ENCODE peak calls at places on chromosome 6, in six cellular contexts. One of them, this sample, is unnamed.

GRCh38 chr6:28322661-28323060 is 13.3 kb downstream of the ZSCAN31 start:
- DNase-seq in T-helper 17 cell: no peak
- DNase-seq in activated CD4-positive, CD25-positive, alpha-beta regulatory T cell: no peak
- DNase-seq in nucleus accumbens: no peak
- DNase-seq in NCI-H446 treated with DMSO at 0.1 percent for 48 hours: no peak
- DNase-seq in NCI-H1092 treated with DMSO at 0.1 percent for 48 hours: no peak
- DNase-seq in this sample: no peak

GRCh38 chr6:93407186-93407585 is 12.2 kb downstream of the EPHA7 start:
- DNase-seq in T-helper 17 cell: no peak
- DNase-seq in activated CD4-positive, CD25-positive, alpha-beta regulatory T cell: no peak
- DNase-seq in nucleus accumbens: no peak
- DNase-seq in NCI-H446 treated with DMSO at 0.1 percent for 48 hours: peak
- DNase-seq in NCI-H1092 treated with DMSO at 0.1 percent for 48 hours: peak
- DNase-seq in this sample: no peak

GRCh38 chr6:108254436-108255410 is 6.1 kb downstream of the SNX3 start:
- DNase-seq in T-helper 17 cell: no peak
- DNase-seq in activated CD4-positive, CD25-positive, alpha-beta regulatory T cell: no peak
- DNase-seq in nucleus accumbens: no peak
- DNase-seq in NCI-H446 treated with DMSO at 0.1 percent for 48 hours: no peak
- DNase-seq in NCI-H1092 treated with DMSO at 0.1 percent for 48 hours: no peak
- DNase-seq in this sample: no peak

GRCh38 chr6:13261464-13261994 is 66.8 kb downstream of the TBC1D7 start:
- DNase-seq in T-helper 17 cell: no peak
- DNase-seq in activated CD4-positive, CD25-positive, alpha-beta regulatory T cell: no peak
- DNase-seq in nucleus accumbens: no peak
- DNase-seq in NCI-H446 treated with DMSO at 0.1 percent for 48 hours: no peak
- DNase-seq in NCI-H1092 treated with DMSO at 0.1 percent for 48 hours: no peak
- DNase-seq in this sample: no peak

GRCh38 chr6:122604676-122605075 is 5.5 kb upstream of the PKIB start:
- DNase-seq in T-helper 17 cell: no peak
- DNase-seq in activated CD4-positive, CD25-positive, alpha-beta regulatory T cell: no peak
- DNase-seq in nucleus accumbens: no peak
- DNase-seq in NCI-H446 treated with DMSO at 0.1 percent for 48 hours: no peak
- DNase-seq in NCI-H1092 treated with DMSO at 0.1 percent for 48 hours: no peak
- DNase-seq in this sample: no peak

GRCh38 chr6:136826216-136826615 is 3.8 kb downstream of the PEX7 start:
- DNase-seq in T-helper 17 cell: no peak
- DNase-seq in activated CD4-positive, CD25-positive, alpha-beta regulatory T cell: no peak
- DNase-seq in nucleus accumbens: no peak
- DNase-seq in NCI-H446 treated with DMSO at 0.1 percent for 48 hours: no peak
- DNase-seq in NCI-H1092 treated with DMSO at 0.1 percent for 48 hours: no peak
- DNase-seq in this sample: no peak

GRCh38 chr6:170172825-170173231 is 118.0 kb downstream of the DLL1 start:
- DNase-seq in T-helper 17 cell: no peak
- DNase-seq in activated CD4-positive, CD25-positive, alpha-beta regulatory T cell: no peak
- DNase-seq in nucleus accumbens: no peak
- DNase-seq in NCI-H446 treated with DMSO at 0.1 percent for 48 hours: no peak
- DNase-seq in NCI-H1092 treated with DMSO at 0.1 percent for 48 hours: no peak
- DNase-seq in this sample: no peak

GRCh38 chr6:159646136-159646535 is 46.9 kb downstream of the SOD2 start:
- DNase-seq in T-helper 17 cell: no peak
- DNase-seq in activated CD4-positive, CD25-positive, alpha-beta regulatory T cell: no peak
- DNase-seq in nucleus accumbens: no peak
- DNase-seq in NCI-H446 treated with DMSO at 0.1 percent for 48 hours: no peak
- DNase-seq in NCI-H1092 treated with DMSO at 0.1 percent for 48 hours: no peak
- DNase-seq in this sample: no peak

GRCh38 chr6:38852215-38852614 is 137.1 kb downstream of the DNAH8 start:
- DNase-seq in T-helper 17 cell: no peak
- DNase-seq in activated CD4-positive, CD25-positive, alpha-beta regulatory T cell: no peak
- DNase-seq in nucleus accumbens: no peak
- DNase-seq in NCI-H446 treated with DMSO at 0.1 percent for 48 hours: no peak
- DNase-seq in NCI-H1092 treated with DMSO at 0.1 percent for 48 hours: no peak
- DNase-seq in this sample: no peak

GRCh38 chr6:36912583-36912982 is 26.8 kb downstream of the C6orf89 start:
- DNase-seq in T-helper 17 cell: peak
- DNase-seq in activated CD4-positive, CD25-positive, alpha-beta regulatory T cell: no peak
- DNase-seq in nucleus accumbens: peak
- DNase-seq in NCI-H446 treated with DMSO at 0.1 percent for 48 hours: no peak
- DNase-seq in NCI-H1092 treated with DMSO at 0.1 percent for 48 hours: no peak
- DNase-seq in this sample: no peak

GRCh38 chr6:40524797-40525584 is 62.2 kb downstream of the LRFN2 start:
- DNase-seq in T-helper 17 cell: no peak
- DNase-seq in activated CD4-positive, CD25-positive, alpha-beta regulatory T cell: no peak
- DNase-seq in nucleus accumbens: no peak
- DNase-seq in NCI-H446 treated with DMSO at 0.1 percent for 48 hours: no peak
- DNase-seq in NCI-H1092 treated with DMSO at 0.1 percent for 48 hours: no peak
- DNase-seq in this sample: no peak

GRCh38 chr6:36873612-36874011 is 991 bp downstream of the PPIL1 start:
- DNase-seq in T-helper 17 cell: no peak
- DNase-seq in activated CD4-positive, CD25-positive, alpha-beta regulatory T cell: no peak
- DNase-seq in nucleus accumbens: no peak
- DNase-seq in NCI-H446 treated with DMSO at 0.1 percent for 48 hours: no peak
- DNase-seq in NCI-H1092 treated with DMSO at 0.1 percent for 48 hours: peak
- DNase-seq in this sample: no peak

GRCh38 chr6:31068738-31069340 is 43.5 kb downstream of the C6orf15 start:
- DNase-seq in T-helper 17 cell: peak
- DNase-seq in activated CD4-positive, CD25-positive, alpha-beta regulatory T cell: peak
- DNase-seq in nucleus accumbens: peak
- DNase-seq in NCI-H446 treated with DMSO at 0.1 percent for 48 hours: peak
- DNase-seq in NCI-H1092 treated with DMSO at 0.1 percent for 48 hours: peak
- DNase-seq in this sample: peak